ENCODE peak calls at places on chromosomes 2 and 18, in ten cellular contexts. Q, V, Y, W, O, M, B, I, D and F are unnamed samples.

GRCh38 chr2:179966778-179967394 is 40.2 kb downstream of the CWC22 start:
- DNase-seq in Q (no peak), V (no peak), Y (no peak), W (no peak), O (no peak), M (no peak), B (no peak), I (no peak), D (no peak), F (no peak)

GRCh38 chr2:88187927-88188326 is 17.8 kb downstream of the THNSL2 start:
- DNase-seq in Q (no peak), V (no peak), Y (no peak), W (no peak), O (no peak), M (no peak), B (no peak), I (peak), D (no peak), F (no peak)

GRCh38 chr2:122031544-122032263 is 276.3 kb downstream of the TSN start:
- DNase-seq in Q (no peak), V (no peak), Y (no peak), W (peak), O (no peak), M (no peak), B (peak), I (no peak), D (no peak), F (peak)

GRCh38 chr2:102138331-102138730 is 4.2 kb upstream of the IL1R1 start:
- DNase-seq in Q (no peak), V (no peak), Y (no peak), W (no peak), O (no peak), M (no peak), B (no peak), I (no peak), D (no peak), F (no peak)

GRCh38 chr2:168404764-168405163 is 51.3 kb upstream of the CERS6 start:
- DNase-seq in Q (no peak), V (no peak), Y (no peak), W (no peak), O (no peak), M (no peak), B (no peak), I (no peak), D (no peak), F (no peak)

GRCh38 chr2:42809876-42810125 is 17.4 kb upstream of the HAAO start:
- DNase-seq in Q (peak), V (peak), Y (peak), W (peak), O (peak), M (peak), B (peak), I (peak), D (no peak), F (no peak)

GRCh38 chr2:195563857-195564512 is 93.0 kb upstream of the SLC39A10 start:
- DNase-seq in Q (no peak), V (no peak), Y (no peak), W (peak), O (no peak), M (no peak), B (peak), I (peak), D (no peak), F (peak)

GRCh38 chr18:56161604-56162003 is 476.8 kb downstream of the TXNL1 start:
- DNase-seq in Q (no peak), V (no peak), Y (no peak), W (no peak), O (no peak), M (peak), B (no peak), I (no peak), D (no peak), F (no peak)

GRCh38 chr2:206526416-206526815 is 83.1 kb downstream of the ADAM23 start:
- DNase-seq in Q (no peak), V (no peak), Y (no peak), W (no peak), O (no peak), M (no peak), B (no peak), I (no peak), D (no peak), F (no peak)

GRCh38 chr2:220835563-220835962 is 736.5 kb downstream of the EPHA4 start:
- DNase-seq in Q (no peak), V (no peak), Y (no peak), W (peak), O (no peak), M (no peak), B (peak), I (peak), D (no peak), F (no peak)

GRCh38 chr18:63949068-63949737 is at the start of gene HMSD:
- DNase-seq in Q (peak), V (peak), Y (peak), W (no peak), O (no peak), M (no peak), B (no peak), I (peak), D (no peak), F (peak)

GRCh38 chr2:161138429-161138828 is 21.8 kb upstream of the TANK start:
- DNase-seq in Q (no peak), V (no peak), Y (no peak), W (no peak), O (no peak), M (no peak), B (no peak), I (no peak), D (no peak), F (no peak)

GRCh38 chr18:11946756-11947155 is 34.6 kb upstream of the IMPA2 start:
- DNase-seq in Q (no peak), V (no peak), Y (peak), W (peak), O (no peak), M (no peak), B (peak), I (no peak), D (no peak), F (peak)

GRCh38 chr2:122203523-122203922 is 448.1 kb downstream of the TSN start:
- DNase-seq in Q (no peak), V (no peak), Y (no peak), W (peak), O (no peak), M (no peak), B (peak), I (no peak), D (no peak), F (peak)

GRCh38 chr18:21071071-21071470 is 40.5 kb downstream of the ROCK1 start:
- DNase-seq in Q (no peak), V (no peak), Y (no peak), W (no peak), O (no peak), M (no peak), B (no peak), I (no peak), D (no peak), F (no peak)

GRCh38 chr2:58137221-58137620 is 90.6 kb downstream of the VRK2 start:
- DNase-seq in Q (no peak), V (no peak), Y (no peak), W (peak), O (no peak), M (no peak), B (peak), I (no peak), D (no peak), F (peak)

GRCh38 chr2:148524519-148524919 is 120.0 kb upstream of the EPC2 start:
- DNase-seq in Q (no peak), V (no peak), Y (no peak), W (no peak), O (no peak), M (no peak), B (no peak), I (no peak), D (no peak), F (no peak)
- H3K4me3 ChIP-seq in Q (no peak), V (no peak), Y (no peak), W (no peak), O (no peak), M (no peak), B (no peak), I (no peak), D (no peak), F (no peak)

DNA sequence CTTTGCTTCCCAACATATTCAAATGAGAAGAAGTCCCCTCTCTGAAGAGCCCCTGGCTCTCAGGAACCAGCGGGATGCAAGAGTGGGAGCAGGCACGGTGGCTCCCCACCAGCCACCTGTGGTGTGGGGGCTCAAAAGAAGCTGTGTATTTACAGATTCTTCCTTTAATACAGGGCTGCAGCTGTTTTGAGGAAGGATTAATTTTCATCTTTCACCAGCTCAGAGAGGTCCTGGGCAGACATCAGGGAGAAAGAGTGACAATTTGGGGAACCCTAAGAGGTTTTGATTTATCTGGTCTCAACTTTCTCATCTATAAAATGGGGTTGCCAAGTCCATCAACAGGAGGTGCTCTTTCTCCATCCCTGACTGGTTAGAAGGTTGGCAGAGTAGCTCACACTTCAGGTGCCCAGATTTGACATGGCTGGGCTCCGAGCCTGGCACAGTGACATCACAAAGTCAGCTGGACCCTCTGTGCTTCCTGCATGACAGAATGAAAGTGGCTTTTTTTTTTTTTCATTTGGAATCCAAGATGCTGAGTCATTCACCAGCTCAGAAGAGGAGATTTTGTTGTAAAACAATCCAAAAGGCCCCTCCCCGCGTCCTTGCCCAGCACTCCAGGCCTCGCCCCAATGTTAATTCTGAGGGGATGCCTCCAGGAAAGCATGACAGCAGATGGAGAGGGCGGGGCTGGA is 15.5 kb upstream of the SIX2 start:
- DNase-seq in Q (no peak), V (no peak), Y (no peak), W (peak), O (peak), M (no peak), B (peak), I (peak), D (no peak), F (peak)
- TF ChIP-seq CTCF in Q (peak), V (no peak), Y (no peak), W (no peak), O (no peak), M (no peak), B (peak), I (peak), D (peak), F (no peak)

GRCh38 chr2:158755310-158755709 is 39.8 kb upstream of the DAPL1 start:
- DNase-seq in Q (no peak), V (no peak), Y (no peak), W (no peak), O (no peak), M (no peak), B (no peak), I (no peak), D (no peak), F (no peak)

GRCh38 chr2:158754303-158754611 is 40.9 kb upstream of the DAPL1 start:
- DNase-seq in Q (no peak), V (no peak), Y (no peak), W (no peak), O (no peak), M (no peak), B (no peak), I (no peak), D (no peak), F (no peak)

GRCh38 chr2:158755738-158756137 is 39.4 kb upstream of the DAPL1 start:
- DNase-seq in Q (peak), V (no peak), Y (no peak), W (no peak), O (no peak), M (no peak), B (no peak), I (no peak), D (no peak), F (no peak)

GRCh38 chr2:158756331-158756730 is 38.8 kb upstream of the DAPL1 start:
- DNase-seq in Q (no peak), V (no peak), Y (no peak), W (peak), O (no peak), M (no peak), B (no peak), I (no peak), D (no peak), F (no peak)

DNA sequence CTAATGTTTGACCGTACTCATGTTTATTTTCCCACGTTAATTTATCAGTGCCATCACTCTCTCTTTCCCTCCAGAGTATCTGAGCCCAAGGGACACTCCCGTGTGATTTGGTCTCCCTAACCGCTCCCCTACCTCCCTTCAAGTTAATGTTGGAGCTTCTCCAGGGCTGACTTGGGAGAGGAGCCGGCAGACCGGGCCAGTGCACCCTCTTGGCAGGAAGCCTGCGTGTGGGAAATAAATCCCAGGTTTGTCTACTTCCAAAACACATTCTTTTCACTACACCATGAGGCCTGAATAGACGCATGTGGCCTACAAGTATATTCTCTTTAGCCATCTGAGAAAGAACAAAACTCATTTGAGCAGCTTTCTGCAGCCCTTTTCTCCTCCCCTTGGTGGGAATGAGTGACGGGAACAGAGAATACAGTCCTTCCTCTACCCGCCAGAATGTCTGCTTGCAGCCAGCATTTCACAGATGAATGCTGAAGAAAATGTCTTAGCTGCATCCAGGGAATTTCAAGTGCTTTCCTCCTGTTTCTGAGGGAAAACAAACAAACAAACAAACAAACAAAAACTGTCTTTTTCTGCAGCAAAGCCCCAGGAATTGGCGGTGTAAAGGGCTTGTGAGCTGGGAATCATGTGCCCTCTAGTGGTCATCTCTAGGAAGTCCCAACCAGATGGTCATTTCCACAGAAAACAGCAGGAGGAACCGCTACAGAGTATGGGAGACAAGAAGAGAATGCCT is 41.4 kb upstream of the DAPL1 start:
- DNase-seq in Q (peak), V (no peak), Y (no peak), W (peak), O (no peak), M (peak), B (peak), I (peak), D (peak), F (peak)
- H3K4me3 ChIP-seq in Q (no peak), V (peak), Y (peak), W (no peak), O (peak), M (peak), B (peak), I (no peak), D (no peak), F (peak)

GRCh38 chr2:84927275-84927627 is 21.8 kb downstream of the TMSB10 start:
- DNase-seq in Q (no peak), V (no peak), Y (no peak), W (no peak), O (no peak), M (no peak), B (no peak), I (no peak), D (no peak), F (no peak)
- TF ChIP-seq CTCF in Q (no peak), V (no peak), Y (no peak), W (no peak), O (no peak), M (no peak), B (no peak), I (no peak), D (no peak), F (no peak)

DNA sequence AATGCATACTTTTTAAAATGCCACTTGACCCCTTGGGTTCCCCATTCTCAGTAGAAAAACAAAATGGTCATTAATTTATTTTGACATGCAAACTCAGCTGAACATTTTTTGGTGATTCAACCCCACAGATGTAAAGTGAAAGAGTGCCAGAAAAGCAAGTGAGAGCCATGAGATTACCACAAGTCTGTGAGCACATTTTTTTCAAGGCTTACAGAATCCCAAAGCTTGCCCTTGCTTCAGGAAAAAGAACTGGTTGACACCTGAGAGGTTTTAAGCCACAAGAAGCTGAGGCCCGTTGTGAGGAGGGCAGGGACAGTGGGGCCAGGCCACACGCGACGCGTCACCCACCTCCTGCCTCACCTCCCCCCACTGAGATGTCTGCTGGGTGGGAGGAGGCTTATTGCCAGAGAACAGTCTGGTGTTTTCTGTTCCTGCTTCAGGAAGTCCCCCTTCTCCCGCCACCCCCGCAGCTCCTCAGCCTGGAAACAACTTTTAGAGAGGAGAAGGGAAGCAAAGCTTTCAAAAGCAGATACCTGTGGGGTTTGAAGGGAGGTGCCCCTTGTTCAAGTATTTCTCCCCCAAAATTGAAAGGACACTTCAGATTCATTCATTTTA is 70.5 kb upstream of the CYP1B1 start:
- DNase-seq in Q (no peak), V (no peak), Y (peak), W (peak), O (peak), M (peak), B (peak), I (peak), D (peak), F (peak)
- H3K4me3 ChIP-seq in Q (no peak), V (no peak), Y (no peak), W (no peak), O (peak), M (no peak), B (peak), I (no peak), D (no peak), F (no peak)